ENCODE peak calls at places on chromosomes 7 and 10, in ten cellular contexts. One of them, this sample, is unnamed.

GRCh38 chr10:101120884-101121660 is 10.0 kb upstream of the TLX1 start:
- DNase-seq in effector CD8-positive, alpha-beta T cell: no peak
- DNase-seq in DMS153: no peak
- DNase-seq in germinal center: peak
- DNase-seq in Kasumi-1: peak
- DNase-seq in IMR-90: no peak
- DNase-seq in GM04504: no peak
- DNase-seq in H7: peak
- DNase-seq in left colon: peak
- DNase-seq in progenitor cell of endocrine pancreas: no peak
- DNase-seq in this sample: no peak

GRCh38 chr7:26189000-26189539 is 11.5 kb downstream of the HNRNPA2B1 start:
- DNase-seq in progenitor cell of endocrine pancreas: no peak
- DNase-seq in GM04504: no peak
- DNase-seq in left colon: no peak
- DNase-seq in IMR-90: no peak
- DNase-seq in H7: no peak
- DNase-seq in effector CD8-positive, alpha-beta T cell: no peak
- DNase-seq in germinal center: no peak
- DNase-seq in DMS153: no peak
- DNase-seq in Kasumi-1: no peak
- DNase-seq in this sample: no peak

GRCh38 chr7:55969391-55969790 is 5.0 kb downstream of the NIPSNAP2 start:
- DNase-seq in H7: no peak
- DNase-seq in DMS153: no peak
- DNase-seq in left colon: no peak
- DNase-seq in progenitor cell of endocrine pancreas: no peak
- DNase-seq in Kasumi-1: no peak
- DNase-seq in effector CD8-positive, alpha-beta T cell: no peak
- DNase-seq in GM04504: no peak
- DNase-seq in IMR-90: no peak
- DNase-seq in germinal center: no peak
- DNase-seq in this sample: no peak

GRCh38 chr10:339038-339391 is 203.8 kb downstream of the ZMYND11 start:
- DNase-seq in Kasumi-1: no peak
- DNase-seq in DMS153: no peak
- DNase-seq in effector CD8-positive, alpha-beta T cell: no peak
- DNase-seq in GM04504: no peak
- DNase-seq in IMR-90: peak
- DNase-seq in H7: peak
- DNase-seq in progenitor cell of endocrine pancreas: no peak
- DNase-seq in germinal center: no peak
- DNase-seq in left colon: no peak
- DNase-seq in this sample: no peak

GRCh38 chr7:140607441-140607989 is 33.1 kb downstream of the DENND2A start:
- DNase-seq in H7: no peak
- DNase-seq in effector CD8-positive, alpha-beta T cell: no peak
- DNase-seq in germinal center: no peak
- DNase-seq in GM04504: peak
- DNase-seq in Kasumi-1: no peak
- DNase-seq in IMR-90: peak
- DNase-seq in progenitor cell of endocrine pancreas: no peak
- DNase-seq in left colon: peak
- DNase-seq in DMS153: no peak
- DNase-seq in this sample: no peak

GRCh38 chr7:109009636-109010035 is 440.0 kb downstream of the DNAJB9 start:
- DNase-seq in IMR-90: no peak
- DNase-seq in germinal center: no peak
- DNase-seq in Kasumi-1: no peak
- DNase-seq in GM04504: no peak
- DNase-seq in progenitor cell of endocrine pancreas: no peak
- DNase-seq in effector CD8-positive, alpha-beta T cell: no peak
- DNase-seq in DMS153: no peak
- DNase-seq in H7: no peak
- DNase-seq in left colon: no peak
- DNase-seq in this sample: no peak

GRCh38 chr7:69994218-69994617 is 395.9 kb downstream of the AUTS2 start:
- DNase-seq in progenitor cell of endocrine pancreas: no peak
- DNase-seq in GM04504: no peak
- DNase-seq in germinal center: no peak
- DNase-seq in H7: no peak
- DNase-seq in effector CD8-positive, alpha-beta T cell: no peak
- DNase-seq in Kasumi-1: no peak
- DNase-seq in IMR-90: no peak
- DNase-seq in left colon: no peak
- DNase-seq in DMS153: no peak
- DNase-seq in this sample: no peak

GRCh38 chr10:72893136-72893798 is at the start of gene OIT3:
- DNase-seq in Kasumi-1: no peak
- DNase-seq in H7: no peak
- DNase-seq in GM04504: no peak
- DNase-seq in IMR-90: no peak
- DNase-seq in effector CD8-positive, alpha-beta T cell: no peak
- DNase-seq in germinal center: no peak
- DNase-seq in DMS153: no peak
- DNase-seq in progenitor cell of endocrine pancreas: no peak
- DNase-seq in left colon: no peak
- DNase-seq in this sample: no peak

GRCh38 chr10:72107325-72108003 is 19.1 kb upstream of the SPOCK2 start:
- DNase-seq in Kasumi-1: peak
- DNase-seq in effector CD8-positive, alpha-beta T cell: no peak
- DNase-seq in DMS153: no peak
- DNase-seq in progenitor cell of endocrine pancreas: no peak
- DNase-seq in left colon: no peak
- DNase-seq in H7: no peak
- DNase-seq in GM04504: no peak
- DNase-seq in IMR-90: no peak
- DNase-seq in germinal center: no peak
- DNase-seq in this sample: no peak

GRCh38 chr7:84232653-84233052 is 38.1 kb upstream of the SEMA3A start:
- DNase-seq in left colon: no peak
- DNase-seq in effector CD8-positive, alpha-beta T cell: no peak
- DNase-seq in H7: no peak
- DNase-seq in Kasumi-1: no peak
- DNase-seq in IMR-90: peak
- DNase-seq in germinal center: no peak
- DNase-seq in DMS153: no peak
- DNase-seq in progenitor cell of endocrine pancreas: no peak
- DNase-seq in GM04504: no peak
- DNase-seq in this sample: no peak

GRCh38 chr7:142066536-142066935 is 45.0 kb upstream of the MGAM2 start:
- DNase-seq in IMR-90: no peak
- DNase-seq in left colon: no peak
- DNase-seq in progenitor cell of endocrine pancreas: no peak
- DNase-seq in H7: no peak
- DNase-seq in DMS153: no peak
- DNase-seq in germinal center: no peak
- DNase-seq in effector CD8-positive, alpha-beta T cell: no peak
- DNase-seq in GM04504: no peak
- DNase-seq in Kasumi-1: no peak
- DNase-seq in this sample: no peak

GRCh38 chr10:32171213-32171612 is 115.0 kb upstream of the KIF5B start:
- DNase-seq in IMR-90: no peak
- DNase-seq in Kasumi-1: no peak
- DNase-seq in DMS153: peak
- DNase-seq in GM04504: no peak
- DNase-seq in progenitor cell of endocrine pancreas: peak
- DNase-seq in germinal center: no peak
- DNase-seq in left colon: peak
- DNase-seq in effector CD8-positive, alpha-beta T cell: no peak
- DNase-seq in H7: no peak
- DNase-seq in this sample: no peak

GRCh38 chr10:191703-192518 is 56.7 kb downstream of the ZMYND11 start:
- DNase-seq in progenitor cell of endocrine pancreas: no peak
- DNase-seq in germinal center: no peak
- DNase-seq in GM04504: peak
- DNase-seq in IMR-90: peak
- DNase-seq in left colon: no peak
- DNase-seq in effector CD8-positive, alpha-beta T cell: no peak
- DNase-seq in DMS153: no peak
- DNase-seq in Kasumi-1: no peak
- DNase-seq in H7: no peak
- DNase-seq in this sample: no peak

GRCh38 chr7:20797174-20798080 is 10.7 kb upstream of the SP8 start:
- DNase-seq in GM04504: no peak
- DNase-seq in IMR-90: no peak
- DNase-seq in DMS153: peak
- DNase-seq in germinal center: no peak
- DNase-seq in effector CD8-positive, alpha-beta T cell: no peak
- DNase-seq in progenitor cell of endocrine pancreas: no peak
- DNase-seq in H7: peak
- DNase-seq in left colon: no peak
- DNase-seq in Kasumi-1: peak
- DNase-seq in this sample: no peak

GRCh38 chr7:150514748-150515222 is at the start of gene GIMAP7:
- DNase-seq in progenitor cell of endocrine pancreas: no peak
- DNase-seq in germinal center: no peak
- DNase-seq in effector CD8-positive, alpha-beta T cell: no peak
- DNase-seq in DMS153: no peak
- DNase-seq in left colon: no peak
- DNase-seq in GM04504: no peak
- DNase-seq in Kasumi-1: no peak
- DNase-seq in IMR-90: no peak
- DNase-seq in H7: no peak
- DNase-seq in this sample: no peak

GRCh38 chr10:47374611-47375536 is 9.2 kb downstream of the ZNF488 start:
- DNase-seq in GM04504: peak
- DNase-seq in IMR-90: peak
- DNase-seq in H7: no peak
- DNase-seq in DMS153: no peak
- DNase-seq in left colon: no peak
- DNase-seq in effector CD8-positive, alpha-beta T cell: no peak
- DNase-seq in germinal center: no peak
- DNase-seq in Kasumi-1: no peak
- DNase-seq in progenitor cell of endocrine pancreas: no peak
- DNase-seq in this sample: no peak

GRCh38 chr7:9608560-9608959 is 1175.2 kb downstream of the NXPH1 start:
- DNase-seq in IMR-90: no peak
- DNase-seq in effector CD8-positive, alpha-beta T cell: no peak
- DNase-seq in left colon: no peak
- DNase-seq in germinal center: no peak
- DNase-seq in DMS153: no peak
- DNase-seq in progenitor cell of endocrine pancreas: no peak
- DNase-seq in H7: no peak
- DNase-seq in GM04504: no peak
- DNase-seq in Kasumi-1: no peak
- DNase-seq in this sample: no peak

GRCh38 chr7:1639071-1639470 is 31.0 kb upstream of the ELFN1 start:
- DNase-seq in GM04504: no peak
- DNase-seq in Kasumi-1: no peak
- DNase-seq in left colon: no peak
- DNase-seq in progenitor cell of endocrine pancreas: no peak
- DNase-seq in H7: peak
- DNase-seq in germinal center: no peak
- DNase-seq in DMS153: no peak
- DNase-seq in effector CD8-positive, alpha-beta T cell: no peak
- DNase-seq in IMR-90: no peak
- DNase-seq in this sample: no peak

GRCh38 chr7:146123715-146124114 is 7.1 kb downstream of the CNTNAP2 start:
- DNase-seq in left colon: no peak
- DNase-seq in Kasumi-1: no peak
- DNase-seq in IMR-90: no peak
- DNase-seq in DMS153: no peak
- DNase-seq in germinal center: no peak
- DNase-seq in GM04504: no peak
- DNase-seq in effector CD8-positive, alpha-beta T cell: no peak
- DNase-seq in progenitor cell of endocrine pancreas: no peak
- DNase-seq in H7: no peak
- DNase-seq in this sample: no peak

GRCh38 chr7:23106491-23106800 is 861 bp downstream of the KLHL7 start:
- DNase-seq in GM04504: no peak
- DNase-seq in effector CD8-positive, alpha-beta T cell: peak
- DNase-seq in progenitor cell of endocrine pancreas: no peak
- DNase-seq in DMS153: peak
- DNase-seq in H7: no peak
- DNase-seq in germinal center: peak
- DNase-seq in left colon: peak
- DNase-seq in IMR-90: no peak
- DNase-seq in Kasumi-1: peak
- DNase-seq in this sample: no peak

GRCh38 chr10:102729090-102730026 is 14.4 kb upstream of the WBP1L start:
- DNase-seq in GM04504: peak
- DNase-seq in effector CD8-positive, alpha-beta T cell: peak
- DNase-seq in germinal center: peak
- DNase-seq in H7: peak
- DNase-seq in Kasumi-1: peak
- DNase-seq in progenitor cell of endocrine pancreas: peak
- DNase-seq in left colon: peak
- DNase-seq in IMR-90: peak
- DNase-seq in DMS153: peak
- DNase-seq in this sample: peak

GRCh38 chr10:108521827-108522503 is 1357.5 kb upstream of the SORCS1 start:
- DNase-seq in DMS153: no peak
- DNase-seq in Kasumi-1: no peak
- DNase-seq in left colon: no peak
- DNase-seq in progenitor cell of endocrine pancreas: no peak
- DNase-seq in IMR-90: no peak
- DNase-seq in germinal center: no peak
- DNase-seq in H7: no peak
- DNase-seq in effector CD8-positive, alpha-beta T cell: no peak
- DNase-seq in GM04504: no peak
- DNase-seq in this sample: no peak

GRCh38 chr7:151853896-151854807 is 22.8 kb downstream of the PRKAG2 start:
- DNase-seq in germinal center: no peak
- DNase-seq in H7: no peak
- DNase-seq in DMS153: peak
- DNase-seq in IMR-90: no peak
- DNase-seq in progenitor cell of endocrine pancreas: no peak
- DNase-seq in GM04504: no peak
- DNase-seq in Kasumi-1: no peak
- DNase-seq in effector CD8-positive, alpha-beta T cell: no peak
- DNase-seq in left colon: no peak
- DNase-seq in this sample: no peak

GRCh38 chr7:34675749-34676374 is 17.8 kb downstream of the NPSR1 start:
- DNase-seq in H7: peak
- DNase-seq in GM04504: no peak
- DNase-seq in IMR-90: no peak
- DNase-seq in progenitor cell of endocrine pancreas: no peak
- DNase-seq in DMS153: peak
- DNase-seq in left colon: no peak
- DNase-seq in germinal center: peak
- DNase-seq in effector CD8-positive, alpha-beta T cell: no peak
- DNase-seq in Kasumi-1: no peak
- DNase-seq in this sample: no peak

GRCh38 chr7:104174798-104175197 is 33.0 kb downstream of the ORC5 start:
- DNase-seq in GM04504: no peak
- DNase-seq in H7: no peak
- DNase-seq in progenitor cell of endocrine pancreas: no peak
- DNase-seq in DMS153: no peak
- DNase-seq in IMR-90: no peak
- DNase-seq in germinal center: no peak
- DNase-seq in Kasumi-1: no peak
- DNase-seq in effector CD8-positive, alpha-beta T cell: no peak
- DNase-seq in left colon: peak
- DNase-seq in this sample: no peak

GRCh38 chr7:132536646-132537395 is 39.4 kb downstream of the PLXNA4 start:
- DNase-seq in effector CD8-positive, alpha-beta T cell: no peak
- DNase-seq in IMR-90: peak
- DNase-seq in left colon: no peak
- DNase-seq in germinal center: no peak
- DNase-seq in progenitor cell of endocrine pancreas: no peak
- DNase-seq in Kasumi-1: no peak
- DNase-seq in DMS153: no peak
- DNase-seq in GM04504: no peak
- DNase-seq in H7: no peak
- DNase-seq in this sample: no peak

GRCh38 chr7:50125766-50126165 is 32.7 kb upstream of the ZPBP start:
- DNase-seq in left colon: no peak
- DNase-seq in IMR-90: no peak
- DNase-seq in germinal center: no peak
- DNase-seq in progenitor cell of endocrine pancreas: no peak
- DNase-seq in Kasumi-1: no peak
- DNase-seq in DMS153: no peak
- DNase-seq in effector CD8-positive, alpha-beta T cell: no peak
- DNase-seq in GM04504: no peak
- DNase-seq in H7: no peak
- DNase-seq in this sample: no peak

GRCh38 chr7:74403521-74404387 is 50.0 kb upstream of the GTF2IRD1 start:
- DNase-seq in DMS153: no peak
- DNase-seq in left colon: no peak
- DNase-seq in germinal center: no peak
- DNase-seq in H7: peak
- DNase-seq in progenitor cell of endocrine pancreas: no peak
- DNase-seq in Kasumi-1: no peak
- DNase-seq in effector CD8-positive, alpha-beta T cell: no peak
- DNase-seq in GM04504: no peak
- DNase-seq in IMR-90: no peak
- DNase-seq in this sample: no peak